ENCODE peak calls at places on chromosomes 2 and 18, in four cellular contexts. P is omental fat pad, N is left ventricle myocardium inferior, I is choroid plexus epithelial cell. Y is an unnamed sample.

GRCh38 chr2:59276033-59276432 is 1034.9 kb upstream of the FANCL start:
- DNase-seq in N (no peak), I (no peak), P (no peak), Y (no peak)

GRCh38 chr2:36567711-36568408 is 30.1 kb downstream of the FEZ2 start:
- DNase-seq in I (no peak), P (no peak), N (no peak), Y (no peak)

GRCh38 chr2:156901373-156902031 is 356.0 kb upstream of the GALNT5 start:
- DNase-seq in I (peak; percentile 55), P (no peak), N (no peak), Y (no peak)

GRCh38 chr2:16508061-16508851 is 157.4 kb downstream of the CYRIA start:
- DNase-seq in N (peak; percentile 26), I (peak; percentile 20), P (no peak), Y (peak; percentile 73)

GRCh38 chr2:112031473-112031872 is 23.6 kb upstream of the TMEM87B start:
- DNase-seq in N (no peak), P (no peak), I (peak; percentile 57), Y (no peak)

GRCh38 chr2:74188018-74188601 is 9.4 kb upstream of the MOB1A start:
- DNase-seq in I (peak; percentile 58), P (no peak), N (no peak), Y (no peak)

GRCh38 chr2:65754219-65754618 is 321.8 kb upstream of the SPRED2 start:
- DNase-seq in P (no peak), N (no peak), I (peak; percentile 50), Y (no peak)

GRCh38 chr2:167190053-167190452 is 301.8 kb downstream of the XIRP2 start:
- DNase-seq in I (peak; percentile 46), N (peak; percentile 19), P (no peak), Y (no peak)

GRCh38 chr18:36899289-36899688 is 70.4 kb downstream of the KIAA1328 start:
- DNase-seq in N (no peak), P (no peak), I (peak; percentile 58), Y (no peak)

GRCh38 chr2:9310390-9310789 is 103.8 kb downstream of the ASAP2 start:
- DNase-seq in N (peak; percentile 72), I (peak; percentile 94), P (no peak), Y (no peak)

GRCh38 chr2:236290742-236291425 is 26.7 kb upstream of the ASB18 start:
- DNase-seq in N (no peak), P (no peak), I (no peak), Y (no peak)

GRCh38 chr2:17625446-17625845 is 85.0 kb downstream of the VSNL1 start:
- DNase-seq in P (no peak), N (no peak), I (no peak), Y (no peak)

GRCh38 chr2:63661076-63661475 is 72.3 kb downstream of the MDH1 start:
- DNase-seq in P (no peak), I (peak; percentile 87), N (no peak), Y (no peak)

GRCh38 chr18:10035306-10035991 is 121.6 kb downstream of the VAPA start:
- DNase-seq in I (no peak), N (no peak), P (no peak), Y (no peak)

GRCh38 chr2:130358420-130359350 is 2.8 kb downstream of the PTPN18 start:
- DNase-seq in I (no peak), N (no peak), P (no peak), Y (no peak)

GRCh38 chr2:76953733-76954347 is 568.3 kb downstream of the LRRTM4 start:
- DNase-seq in P (no peak), N (no peak), I (peak; percentile 30), Y (peak; percentile 57)
- TF ChIP-seq CTCF in P (no peak), N (peak; percentile 74), I (peak; percentile 43), Y (peak; percentile 87)

GRCh38 chr2:113232123-113232522 is 46.6 kb downstream of the PAX8 start:
- DNase-seq in N (no peak), I (no peak), P (no peak), Y (no peak)

GRCh38 chr2:113236367-113237159 is 42.2 kb downstream of the PAX8 start:
- DNase-seq in N (no peak), I (no peak), P (no peak), Y (no peak)

GRCh38 chr2:113232730-113233129 is 46.0 kb downstream of the PAX8 start:
- DNase-seq in P (no peak), N (no peak), I (no peak), Y (no peak)

GRCh38 chr2:113234721-113235346 is 43.9 kb downstream of the PAX8 start:
- DNase-seq in I (no peak), N (no peak), P (no peak), Y (no peak)

DNA sequence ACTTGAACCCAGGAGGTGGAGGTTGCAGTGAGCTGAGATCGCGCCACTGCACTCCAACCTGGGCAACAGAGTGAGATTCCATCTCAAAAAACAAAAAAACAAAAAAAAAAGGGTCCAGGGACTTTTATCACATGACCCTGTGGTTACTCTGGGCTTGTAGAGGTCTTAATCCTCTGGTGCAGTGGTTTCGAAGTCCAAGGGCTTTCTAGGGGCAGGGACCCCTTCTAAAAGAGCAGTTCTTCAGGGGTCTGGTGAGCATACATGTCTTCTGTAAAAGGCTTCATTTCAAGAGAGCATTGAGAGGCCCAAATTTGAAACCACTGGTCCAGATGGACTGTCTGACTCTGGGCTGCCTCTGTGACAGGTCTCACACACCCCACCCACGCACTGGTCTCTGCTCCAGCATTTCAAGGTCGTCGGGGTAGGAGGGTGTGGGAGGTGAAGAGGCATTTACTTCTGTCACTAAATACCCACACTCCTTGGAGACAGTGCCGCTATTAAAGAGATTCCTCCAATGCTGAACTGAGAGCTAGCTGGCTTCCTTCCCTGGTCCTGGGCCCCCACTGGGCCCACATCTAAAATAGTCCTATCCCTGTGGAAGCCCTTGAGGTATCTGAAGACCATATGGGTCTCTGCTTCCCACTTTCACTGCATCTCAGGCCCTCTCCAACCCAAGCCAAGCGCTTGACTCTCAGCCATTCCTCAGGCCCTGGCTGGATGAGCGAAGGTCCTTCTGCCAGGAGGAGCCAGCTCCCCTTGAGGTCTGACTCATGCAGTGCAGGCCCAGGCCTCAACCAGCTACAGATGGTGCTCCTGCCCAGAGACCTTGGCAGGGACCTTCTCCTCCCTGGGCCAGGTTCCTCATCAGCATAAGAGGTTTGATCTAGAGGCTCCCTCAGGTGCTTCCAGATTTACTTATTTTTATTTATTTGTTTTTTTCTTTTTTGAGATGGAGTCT is 44.8 kb downstream of the PAX8 start:
- DNase-seq in I (peak; percentile 44), P (no peak), N (no peak), Y (no peak)
- TF ChIP-seq CTCF in I (peak; percentile 38), P (no peak), N (peak; percentile 32), Y (peak; percentile 16)

GRCh38 chr18:13433685-13434084 is 215.1 kb downstream of the LDLRAD4 start:
- DNase-seq in I (peak; percentile 42), P (no peak), N (no peak), Y (no peak)

GRCh38 chr18:13436596-13436995 is 218.0 kb downstream of the LDLRAD4 start:
- DNase-seq in N (no peak), P (no peak), I (no peak), Y (no peak)

GRCh38 chr18:13435596-13436333 is 217.2 kb downstream of the LDLRAD4 start:
- DNase-seq in P (no peak), N (no peak), I (peak; percentile 79), Y (no peak)

GRCh38 chr18:13433088-13433487 is 214.5 kb downstream of the LDLRAD4 start:
- DNase-seq in I (no peak), N (no peak), P (no peak), Y (no peak)

DNA sequence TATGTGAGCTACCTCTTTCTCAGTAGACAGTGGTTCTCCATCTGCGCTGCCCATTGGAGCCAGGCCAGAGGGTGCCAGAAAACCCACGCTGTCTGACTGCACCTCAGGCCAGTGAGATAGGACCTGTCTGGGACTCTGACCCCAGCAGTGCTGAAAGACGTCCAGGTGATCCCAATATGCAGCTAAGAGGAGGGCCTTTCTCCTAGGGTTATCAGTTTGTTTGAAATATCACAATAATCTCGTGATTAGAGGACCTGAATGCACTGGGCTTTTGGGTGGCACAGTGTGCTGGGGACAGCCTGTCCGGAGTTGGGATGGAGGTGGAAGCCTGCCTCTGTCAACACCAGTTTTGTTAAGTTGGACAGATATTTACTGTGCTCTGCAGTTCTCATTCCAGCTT is 216.3 kb downstream of the LDLRAD4 start:
- DNase-seq in N (no peak), I (no peak), P (no peak), Y (no peak)
- TF ChIP-seq CTCF in N (no peak), I (no peak), P (no peak), Y (no peak)

GRCh38 chr2:70123829-70124117 is 36.5 kb downstream of the PCBP1 start:
- DNase-seq in P (no peak), I (no peak), N (no peak), Y (no peak)
- TF ChIP-seq CTCF in P (no peak), I (no peak), N (no peak), Y (peak; percentile 6)

GRCh38 chr18:61893971-61894750 is 1.4 kb upstream of the RNF152 start:
- DNase-seq in I (peak; percentile 66), P (no peak), N (peak; percentile 81), Y (peak; percentile 56)
- TF ChIP-seq CTCF in I (peak; percentile 24), P (no peak), N (peak; percentile 64), Y (peak; percentile 30)

GRCh38 chr2:61257446-61257845 is 95.5 kb downstream of the C2orf74 start:
- DNase-seq in N (no peak), I (no peak), P (no peak), Y (no peak)

GRCh38 chr2:61253136-61253535 is 91.1 kb downstream of the C2orf74 start:
- DNase-seq in I (no peak), P (no peak), N (no peak), Y (no peak)

GRCh38 chr2:61255580-61256437 is 93.8 kb downstream of the C2orf74 start:
- DNase-seq in I (peak; percentile 79), P (no peak), N (no peak), Y (no peak)

GRCh38 chr2:61252031-61252430 is 90.0 kb downstream of the C2orf74 start:
- DNase-seq in I (no peak), P (no peak), N (no peak), Y (no peak)

DNA sequence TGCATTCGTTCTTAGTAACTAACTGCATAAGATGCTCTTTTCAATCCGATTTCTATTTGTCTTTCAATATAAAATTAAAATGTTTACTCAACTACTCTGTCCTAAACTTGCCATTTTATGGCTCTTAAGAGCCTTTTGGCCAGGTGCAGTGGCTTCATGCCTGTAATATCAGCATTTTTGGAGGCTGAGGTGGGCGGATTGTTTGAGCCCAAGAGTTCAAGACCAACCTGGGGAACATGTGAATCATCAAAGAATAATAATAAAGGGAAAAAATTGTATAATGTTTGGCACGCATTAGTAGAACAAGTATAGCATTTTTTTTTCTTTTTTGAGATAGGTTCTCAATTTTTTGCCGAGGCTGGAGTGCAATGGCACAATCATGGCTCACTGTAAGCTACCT is 92.5 kb downstream of the C2orf74 start:
- DNase-seq in N (no peak), P (no peak), I (no peak), Y (no peak)
- TF ChIP-seq CTCF in N (no peak), P (no peak), I (no peak), Y (no peak)

Y was measured in neural crest cell.